ENCODE peak calls at places on chromosomes 6 and 20, in nine cellular contexts. P is H54; H is cardiac muscle cell; Q is iris pigment epithelial cell; G is COR-L47; O is activated naive CD4-positive, alpha-beta T cell treated with anti-CD3 and anti-CD28 coated beads for 36 hours; Y is lower leg skin; L is stimulated activated CD8-positive, alpha-beta memory T cell treated with anti-CD3 and anti-CD28 coated beads, Interleukin-12 subunit alpha, Interleukin-12 subunit beta, amount 100 ng/mL, for 1 hour; N is G401. D is an unnamed sample.

GRCh38 chr6:5337573-5337972 is 76.3 kb downstream of the FARS2 start:
- DNase-seq in G (no peak), P (no peak), L (no peak), Y (no peak), Q (peak), N (no peak), H (peak), O (no peak), D (no peak)

GRCh38 chr20:62589150-62589498 is 53.2 kb upstream of the SLCO4A1 start:
- DNase-seq in O (no peak), P (no peak), Q (no peak), N (no peak), Y (no peak), H (no peak), G (no peak), L (no peak), D (no peak)

GRCh38 chr6:56652231-56652630 is 9.5 kb upstream of the DST start:
- DNase-seq in Y (no peak), O (no peak), P (no peak), H (peak), L (no peak), N (no peak), G (no peak), Q (peak), D (no peak)

GRCh38 chr20:58441723-58442122 is 52.7 kb downstream of the VAPB start:
- DNase-seq in N (no peak), L (no peak), H (no peak), O (no peak), Y (no peak), G (no peak), P (no peak), Q (no peak), D (no peak)

GRCh38 chr6:170289108-170289931 is 1.6 kb downstream of the DLL1 start:
- DNase-seq in Q (no peak), G (no peak), P (no peak), H (no peak), Y (no peak), L (no peak), O (peak), N (no peak), D (no peak)

GRCh38 chr6:145749632-145750031 is 14.3 kb upstream of the EPM2A start:
- DNase-seq in Q (peak), O (no peak), H (peak), G (no peak), N (no peak), Y (no peak), P (no peak), L (no peak), D (no peak)

GRCh38 chr20:4046311-4046924 is 31.1 kb upstream of the RNF24 start:
- DNase-seq in G (no peak), P (no peak), L (no peak), N (no peak), Q (no peak), Y (no peak), H (no peak), O (no peak), D (no peak)

GRCh38 chr6:94245395-94245794 is 826.0 kb upstream of the EPHA7 start:
- DNase-seq in O (no peak), P (no peak), L (no peak), G (no peak), N (no peak), H (no peak), Y (no peak), Q (no peak), D (no peak)

GRCh38 chr6:43740321-43740960 is 29.6 kb upstream of the VEGFA start:
- DNase-seq in Q (no peak), Y (no peak), N (no peak), P (no peak), G (no peak), L (no peak), H (no peak), O (no peak), D (no peak)

GRCh38 chr20:34861386-34862084 is 11.1 kb downstream of the GGT7 start:
- DNase-seq in P (no peak), N (peak), Q (no peak), L (no peak), G (peak), Y (no peak), H (no peak), O (no peak), D (no peak)

GRCh38 chr6:56995347-56995746 is 40.4 kb downstream of the BEND6 start:
- DNase-seq in O (no peak), N (peak), Y (no peak), G (no peak), Q (no peak), L (no peak), H (no peak), P (no peak), D (no peak)

GRCh38 chr6:124661231-124661630 is 301.0 kb upstream of the RNF217 start:
- DNase-seq in P (no peak), G (no peak), O (no peak), N (no peak), L (no peak), H (no peak), Q (no peak), Y (no peak), D (no peak)

GRCh38 chr20:58603656-58604184 is 47.4 kb upstream of the STX16 start:
- DNase-seq in Y (no peak), N (no peak), G (no peak), L (no peak), Q (no peak), P (no peak), O (no peak), H (no peak), D (no peak)

GRCh38 chr6:30480536-30481156 is 8.7 kb upstream of the HLA-E start:
- DNase-seq in P (no peak), O (peak), L (no peak), H (peak), Q (peak), N (no peak), G (no peak), Y (no peak), D (no peak)

GRCh38 chr6:42627044-42627443 is 63.2 kb downstream of the UBR2 start:
- DNase-seq in H (no peak), N (no peak), O (no peak), P (no peak), L (no peak), G (no peak), Y (no peak), Q (no peak), D (no peak)

GRCh38 chr20:48725589-48725991 is 102.2 kb downstream of the PREX1 start:
- DNase-seq in O (no peak), L (no peak), H (peak), N (no peak), Q (peak), G (no peak), P (peak), Y (no peak), D (no peak)

GRCh38 chr6:35776364-35777215 is at the start of gene CLPSL2:
- DNase-seq in G (no peak), O (no peak), N (no peak), P (no peak), L (no peak), H (peak), Q (no peak), Y (no peak), D (peak)

GRCh38 chr6:29014729-29015608 is 9.9 kb upstream of the ZNF311 start:
- DNase-seq in L (no peak), G (no peak), O (no peak), P (no peak), Y (no peak), Q (peak), H (peak), N (no peak), D (no peak)

GRCh38 chr6:138863331-138863730 is 67.4 kb downstream of the ECT2L start:
- DNase-seq in H (no peak), N (no peak), Y (no peak), G (no peak), L (no peak), P (no peak), Q (no peak), O (no peak), D (no peak)

GRCh38 chr6:50902260-50902659 is 83.6 kb downstream of the TFAP2B start:
- DNase-seq in Q (no peak), L (no peak), Y (no peak), G (no peak), P (no peak), N (no peak), O (no peak), H (no peak), D (no peak)

GRCh38 chr6:22113046-22113766 is 183.6 kb downstream of the PRL start:
- DNase-seq in O (no peak), G (no peak), P (peak), N (no peak), Y (peak), L (no peak), H (peak), Q (peak), D (no peak)

GRCh38 chr20:45322952-45323383 is 14.9 kb upstream of the MATN4 start:
- DNase-seq in G (peak), P (no peak), Y (peak), H (peak), Q (no peak), N (peak), O (peak), L (no peak), D (no peak)

GRCh38 chr20:62837790-62838458 is 21.1 kb downstream of the COL9A3 start:
- DNase-seq in Y (peak), L (no peak), H (no peak), N (no peak), G (peak), Q (peak), P (no peak), O (no peak), D (no peak)

GRCh38 chr6:34071884-34072379 is 74.0 kb downstream of the GRM4 start:
- DNase-seq in P (no peak), O (no peak), G (no peak), N (no peak), L (no peak), Y (no peak), H (no peak), Q (no peak), D (no peak)

GRCh38 chr6:28985396-28986164 is 19.5 kb downstream of the ZNF311 start:
- DNase-seq in O (peak), P (peak), G (peak), N (peak), L (no peak), H (peak), Y (peak), Q (peak), D (peak)

GRCh38 chr6:33993091-33993490 is 152.8 kb downstream of the GRM4 start:
- DNase-seq in P (no peak), H (no peak), L (no peak), N (no peak), O (no peak), Q (no peak), G (no peak), Y (no peak), D (no peak)

GRCh38 chr20:54479138-54479906 is 3.9 kb downstream of the DOK5 start:
- DNase-seq in G (no peak), Y (no peak), P (no peak), H (no peak), O (no peak), L (no peak), N (no peak), Q (peak), D (no peak)

GRCh38 chr20:37344506-37345338 is 1.2 kb upstream of the SRC start:
- DNase-seq in Q (no peak), O (no peak), Y (no peak), P (no peak), N (no peak), H (no peak), G (no peak), L (no peak), D (no peak)

GRCh38 chr20:5195655-5196054 is 68.8 kb downstream of the CDS2 start:
- DNase-seq in O (no peak), Y (no peak), G (no peak), H (no peak), L (no peak), N (no peak), P (no peak), Q (peak), D (no peak)

GRCh38 chr6:119319694-119320093 is 29.9 kb downstream of the MAN1A1 start:
- DNase-seq in Q (no peak), G (no peak), O (no peak), P (no peak), L (no peak), H (no peak), N (no peak), Y (no peak), D (no peak)

GRCh38 chr20:57932227-57932864 is 222.5 kb upstream of the PMEPA1 start:
- DNase-seq in G (no peak), O (no peak), P (no peak), H (no peak), Y (no peak), Q (no peak), L (no peak), N (no peak), D (no peak)

GRCh38 chr6:83429857-83430605 is 820 bp downstream of the ME1 start:
- DNase-seq in Q (peak), O (no peak), H (peak), G (no peak), Y (no peak), P (peak), N (peak), L (no peak), D (no peak)

GRCh38 chr6:54193560-54193959 is 82.3 kb downstream of the MLIP start:
- DNase-seq in Y (no peak), O (no peak), P (no peak), N (no peak), Q (peak), G (no peak), H (no peak), L (no peak), D (no peak)

D was measured in mesothelial cell of epicardium.